ENCODE peak calls at places on chromosomes 3 and 15, in four cellular contexts. U, F, K and I are unnamed samples.
A peak's percentile ranks its signal among the peaks of the same experiment; 100 is the strongest.

GRCh38 chr3:33886015-33886414 is 87.6 kb downstream of the PDCD6IP start:
- DNase-seq in K (no peak), F (no peak), U (no peak), I (no peak)

GRCh38 chr3:177810162-177810623 is 612.9 kb upstream of the TBL1XR1 start:
- DNase-seq in K (no peak), F (peak; percentile 93), U (no peak), I (peak; percentile 39)

GRCh38 chr15:44296625-44297524 is 8.4 kb downstream of the GOLM2 start:
- DNase-seq in F (no peak), K (no peak), U (no peak), I (no peak)

GRCh38 chr3:94716326-94717018 is 653.6 kb downstream of the NSUN3 start:
- DNase-seq in F (no peak), U (no peak), K (no peak), I (no peak)

GRCh38 chr3:15768421-15769255 is 29.1 kb downstream of the ANKRD28 start:
- DNase-seq in K (no peak), F (peak; percentile 94), U (no peak), I (peak; percentile 87)

GRCh38 chr3:39447637-39448483 is 19.6 kb upstream of the MOBP start:
- DNase-seq in K (peak; percentile 32), U (peak; percentile 87), F (peak; percentile 37), I (peak; percentile 57)

GRCh38 chr3:51860703-51861665 is at the start of gene IQCF2:
- DNase-seq in F (no peak), K (no peak), U (no peak), I (no peak)

GRCh38 chr15:61314443-61314842 is 85.3 kb upstream of the RORA start:
- DNase-seq in U (no peak), F (no peak), K (no peak), I (no peak)

GRCh38 chr3:23288286-23288685 is 85.2 kb downstream of the UBE2E2 start:
- DNase-seq in U (no peak), K (no peak), F (no peak), I (no peak)

GRCh38 chr3:23811117-23811487 is 5.3 kb downstream of the UBE2E1 start:
- DNase-seq in F (no peak), U (no peak), K (no peak), I (no peak)

GRCh38 chr15:82980986-82981385 is 5.0 kb upstream of the RAMAC start:
- DNase-seq in K (no peak), U (peak; percentile 24), F (no peak), I (no peak)

GRCh38 chr3:169822540-169822939 is 9.8 kb upstream of the LRRC34 start:
- DNase-seq in K (no peak), F (no peak), U (no peak), I (no peak)

GRCh38 chr15:59170295-59170881 is 36.3 kb upstream of the LDHAL6B start:
- DNase-seq in F (peak; percentile 86), U (no peak), K (no peak), I (no peak)

GRCh38 chr15:55741592-55742497 is 1.1 kb downstream of the PRTG start:
- DNase-seq in K (no peak), U (no peak), F (no peak), I (no peak)

GRCh38 chr3:122810706-122811105 is 15.8 kb downstream of the SLC49A4 start:
- DNase-seq in U (no peak), F (no peak), K (no peak), I (no peak)

GRCh38 chr3:129068291-129068886 is 7.8 kb downstream of the GP9 start:
- DNase-seq in F (no peak), U (no peak), K (no peak), I (no peak)